ENCODE peak calls at places on chromosomes 16 and 17, in four cellular contexts. Y is GM10248, P is sigmoid colon, K is upper lobe of right lung. E is an unnamed sample.
A peak's percentile ranks its signal among the peaks of the same experiment; 100 is the strongest.

GRCh38 chr16:50737420-50737959 is 4.4 kb upstream of the CYLD start:
- DNase-seq in P (no peak), Y (no peak), K (no peak), E (no peak)

GRCh38 chr17:56966277-56966676 is 5.4 kb upstream of the COIL start:
- DNase-seq in Y (no peak), K (no peak), P (no peak), E (no peak)

GRCh38 chr17:18920911-18921441 is 31.0 kb upstream of the SLC5A10 start:
- DNase-seq in K (no peak), Y (no peak), P (no peak), E (no peak)

GRCh38 chr16:74304164-74304834 is 7.7 kb downstream of the PSMD7 start:
- DNase-seq in K (no peak), P (no peak), Y (no peak), E (no peak)

GRCh38 chr17:8887834-8888703 is 20.6 kb upstream of the PIK3R6 start:
- DNase-seq in P (no peak), K (no peak), Y (no peak), E (no peak)

GRCh38 chr16:58815188-58815888 is 81.2 kb upstream of the GOT2 start:
- DNase-seq in P (no peak), K (no peak), Y (no peak), E (no peak)

GRCh38 chr16:47851026-47851610 is 304.7 kb downstream of the ABCC12 start:
- DNase-seq in P (no peak), Y (no peak), K (no peak), E (no peak)

GRCh38 chr17:71966459-71967313 is 154.1 kb upstream of the SOX9 start:
- DNase-seq in P (no peak), Y (no peak), K (no peak), E (no peak)

GRCh38 chr16:57140866-57141668 is 44.8 kb downstream of the PSME3IP1 start:
- DNase-seq in K (peak; percentile 53), P (peak; percentile 40), Y (no peak), E (no peak)

GRCh38 chr16:85652431-85653221 is 36.1 kb downstream of the GINS2 start:
- DNase-seq in Y (no peak), K (peak; percentile 80), P (peak; percentile 92), E (no peak)

GRCh38 chr17:31859487-31860008 is 504 bp upstream of the COPRS start:
- DNase-seq in Y (no peak), P (no peak), K (no peak), E (no peak)

GRCh38 chr16:17301593-17302135 is 169.1 kb downstream of the XYLT1 start:
- DNase-seq in Y (peak; percentile 72), P (no peak), K (no peak), E (peak; percentile 76)

GRCh38 chr17:80002690-80003490 is 32.8 kb downstream of the TBC1D16 start:
- DNase-seq in K (no peak), P (no peak), Y (no peak), E (no peak)

GRCh38 chr17:31394544-31394943 is 3.1 kb downstream of the RAB11FIP4 start:
- DNase-seq in Y (no peak), P (no peak), K (peak; percentile 67), E (peak; percentile 67)

GRCh38 chr16:65975049-65975708 is 391.3 kb upstream of the CDH5 start:
- DNase-seq in P (no peak), K (no peak), Y (no peak), E (no peak)

GRCh38 chr17:8056232-8056975 is 17.5 kb downstream of the ALOX15B start:
- DNase-seq in P (peak; percentile 75), Y (peak; percentile 60), K (peak; percentile 78), E (no peak)

GRCh38 chr17:78172284-78173024 is 4.1 kb downstream of the SYNGR2 start:
- DNase-seq in K (peak; percentile 86), Y (no peak), P (no peak), E (no peak)

GRCh38 chr17:2011421-2012371 is 13.4 kb downstream of the RTN4RL1 start:
- DNase-seq in Y (no peak), P (no peak), K (peak; percentile 72), E (no peak)

GRCh38 chr17:66947311-66947710 is 17.2 kb upstream of the CACNG4 start:
- DNase-seq in P (no peak), K (peak; percentile 48), Y (no peak), E (no peak)

GRCh38 chr17:50149425-50150353 is 788 bp downstream of the PPP1R9B start:
- DNase-seq in Y (no peak), P (peak; percentile 80), K (peak; percentile 86), E (no peak)

GRCh38 chr16:85209526-85210121 is 97.4 kb upstream of the CIBAR2 start:
- DNase-seq in K (no peak), Y (no peak), P (no peak), E (no peak)

GRCh38 chr17:38982858-38983746 is 15.9 kb upstream of the FBXO47 start:
- DNase-seq in Y (peak; percentile 72), P (peak; percentile 75), K (no peak), E (peak; percentile 81)

GRCh38 chr16:77585852-77586251 is 136.5 kb upstream of the NUDT7 start:
- DNase-seq in P (no peak), K (no peak), Y (no peak), E (no peak)

GRCh38 chr16:84380405-84380804 is 12.1 kb downstream of the ATP2C2 start:
- DNase-seq in K (peak; percentile 62), P (no peak), Y (no peak), E (no peak)

GRCh38 chr17:31391496-31391949 is at the start of gene RAB11FIP4:
- DNase-seq in P (no peak), Y (no peak), K (no peak), E (peak; percentile 64)

GRCh38 chr16:67415872-67416793 is at the start of gene ZDHHC1:
- DNase-seq in K (peak; percentile 91), P (peak; percentile 87), Y (peak; percentile 87), E (peak; percentile 90)

GRCh38 chr16:57527027-57527426 is 9.3 kb downstream of the CCDC102A start:
- DNase-seq in Y (no peak), K (peak; percentile 40), P (no peak), E (no peak)

GRCh38 chr16:89721644-89722391 is 481 bp downstream of the ZNF276 start:
- DNase-seq in K (peak; percentile 90), Y (peak; percentile 49), P (no peak), E (no peak)

GRCh38 chr17:47839899-47840741 is 953 bp downstream of the SCRN2 start:
- DNase-seq in Y (no peak), K (no peak), P (no peak), E (no peak)

GRCh38 chr16:1108299-1109252 is 12.5 kb upstream of the C1QTNF8 start:
- DNase-seq in P (peak; percentile 92), K (no peak), Y (no peak), E (no peak)

GRCh38 chr17:28888832-28889231 is 8.7 kb downstream of the FLOT2 start:
- DNase-seq in K (no peak), P (no peak), Y (no peak), E (no peak)

GRCh38 chr17:28718317-28718672 is 627 bp upstream of the RAB34 start:
- DNase-seq in Y (no peak), P (no peak), K (no peak), E (no peak)

DNA sequence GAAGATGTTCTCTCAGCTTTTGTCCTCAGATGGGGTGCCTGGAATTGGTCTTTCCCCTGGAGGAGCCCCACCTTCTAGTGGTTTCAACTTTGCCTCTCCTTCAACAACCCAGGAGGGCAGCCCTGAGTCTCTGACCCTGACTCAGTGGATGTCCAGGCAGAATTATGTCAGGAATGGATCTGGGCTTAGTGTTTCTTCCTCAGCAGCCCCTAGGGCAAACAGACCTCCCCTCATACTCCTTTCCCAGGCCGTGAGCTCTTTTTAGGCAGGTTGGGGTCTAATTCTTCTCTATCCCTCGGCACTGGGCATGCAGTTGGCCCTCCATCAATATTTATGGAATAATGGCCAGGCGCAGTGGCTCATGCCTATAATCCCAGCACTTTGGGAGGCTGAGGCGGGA is 20.2 kb upstream of the FMNL1 start:
- DNase-seq in Y (no peak), P (no peak), K (no peak), E (no peak)
- TF ChIP-seq CTCF in Y (no peak), P (no peak), K (no peak), E (no peak)

GRCh38 chr17:65918450-65918849 is 273.5 kb downstream of the CEP112 start:
- DNase-seq in Y (no peak), P (no peak), K (no peak), E (no peak)

GRCh38 chr17:65916425-65916824 is 275.5 kb downstream of the CEP112 start:
- DNase-seq in P (no peak), Y (no peak), K (no peak), E (no peak)

GRCh38 chr17:65917560-65917959 is 274.4 kb downstream of the CEP112 start:
- DNase-seq in K (no peak), P (no peak), Y (no peak), E (no peak)

GRCh38 chr17:65920996-65921395 is 270.9 kb downstream of the CEP112 start:
- DNase-seq in K (no peak), Y (no peak), P (no peak), E (no peak)

GRCh38 chr17:65918921-65919546 is 272.9 kb downstream of the CEP112 start:
- DNase-seq in Y (no peak), K (no peak), P (no peak), E (no peak)
- TF ChIP-seq CTCF in Y (no peak), K (peak; percentile 22), P (no peak), E (no peak)

DNA sequence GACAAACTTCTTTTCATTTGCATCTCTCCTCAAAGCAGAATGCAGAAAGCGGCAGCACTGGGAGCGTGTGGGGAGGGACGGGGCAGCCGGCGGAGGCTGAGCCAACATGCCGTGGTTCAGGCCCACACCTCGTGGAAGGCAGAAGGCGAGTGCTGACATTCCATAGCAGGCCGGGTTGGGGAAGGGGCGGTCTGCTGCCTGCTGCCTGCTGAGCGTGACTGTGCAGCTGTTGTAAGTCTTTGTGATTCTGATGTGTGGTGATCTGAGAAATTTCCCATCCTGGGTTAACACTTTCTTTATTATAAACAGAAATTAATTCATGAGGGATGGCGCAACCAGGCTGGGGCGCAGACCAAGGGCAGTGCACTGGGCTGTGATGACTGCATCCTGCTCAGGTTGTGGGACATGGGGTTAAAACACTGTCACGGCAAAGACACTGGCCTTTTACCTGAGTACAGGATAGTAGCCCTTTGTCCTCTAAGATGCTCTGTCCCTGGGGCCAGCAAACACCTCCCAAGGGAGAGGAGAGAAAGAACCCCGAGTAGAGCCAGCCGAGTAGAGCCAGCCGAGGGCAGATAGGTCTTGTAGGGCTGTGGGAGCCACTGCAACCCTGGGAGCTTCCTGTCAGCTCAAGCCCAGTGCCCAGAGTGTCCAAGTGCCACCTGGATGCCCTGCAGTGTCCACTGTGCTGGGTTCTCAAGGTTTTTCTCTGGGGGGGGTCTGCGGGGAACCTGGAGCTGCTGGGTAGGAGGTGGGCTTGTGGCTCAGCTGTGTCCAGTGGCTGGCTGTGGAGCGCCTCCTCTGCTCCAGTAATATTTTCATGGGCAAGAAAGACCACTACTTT is 8.8 kb upstream of the DNASE1 start:
- DNase-seq in P (peak; percentile 34), K (peak; percentile 25), Y (peak; percentile 16), E (no peak)
- TF ChIP-seq CTCF in P (no peak), K (no peak), Y (no peak), E (no peak)

DNA sequence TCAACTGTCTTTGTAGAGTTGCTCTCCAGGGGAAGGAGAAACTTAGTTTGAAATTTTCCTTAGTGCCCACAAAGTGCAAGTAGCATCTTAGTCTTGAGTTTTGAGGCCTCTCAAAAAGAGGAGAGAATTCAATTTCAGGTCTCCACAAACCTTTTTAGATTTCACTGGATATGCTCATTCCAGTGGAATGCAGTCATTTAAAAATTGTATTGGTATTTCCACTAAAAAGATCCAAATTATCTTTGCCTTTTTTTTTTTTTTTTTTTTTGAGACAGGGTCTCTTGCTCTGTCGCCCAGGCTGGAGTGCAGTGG is 6.9 kb upstream of the FOXJ1 start:
- DNase-seq in Y (no peak), P (no peak), K (no peak), E (no peak)
- TF ChIP-seq CTCF in Y (no peak), P (peak; percentile 3), K (no peak), E (no peak)